ENCODE peak calls at places on chromosomes 5 and 9, in nine cellular contexts. One of them, this sample, is unnamed.

GRCh38 chr9:2138646-2139045 is 123.5 kb downstream of the SMARCA2 start:
- DNase-seq in astrocyte: no peak
- DNase-seq in heart right ventricle: no peak
- DNase-seq in heart left ventricle: no peak
- DNase-seq in H1: no peak
- DNase-seq in uterus: no peak
- DNase-seq in gastrocnemius medialis: no peak
- DNase-seq in stomach: no peak
- DNase-seq in adipocyte: no peak
- DNase-seq in this sample: no peak

GRCh38 chr9:117917873-117918272 is 213.7 kb downstream of the TLR4 start:
- DNase-seq in astrocyte: no peak
- DNase-seq in heart right ventricle: no peak
- DNase-seq in heart left ventricle: no peak
- DNase-seq in H1: no peak
- DNase-seq in uterus: no peak
- DNase-seq in gastrocnemius medialis: no peak
- DNase-seq in stomach: no peak
- DNase-seq in adipocyte: no peak
- DNase-seq in this sample: no peak

GRCh38 chr5:39714036-39714698 is 289.4 kb upstream of the DAB2 start:
- DNase-seq in astrocyte: peak; percentile 30
- DNase-seq in heart right ventricle: peak; percentile 7
- DNase-seq in heart left ventricle: peak; percentile 14
- DNase-seq in H1: no peak
- DNase-seq in uterus: no peak
- DNase-seq in gastrocnemius medialis: peak; percentile 18
- DNase-seq in stomach: peak; percentile 52
- DNase-seq in adipocyte: peak; percentile 85
- DNase-seq in this sample: peak; percentile 9

GRCh38 chr9:38682713-38683112 is 37.2 kb downstream of the FAM240B start:
- DNase-seq in astrocyte: peak; percentile 93
- DNase-seq in heart right ventricle: no peak
- DNase-seq in heart left ventricle: no peak
- DNase-seq in H1: no peak
- DNase-seq in uterus: no peak
- DNase-seq in gastrocnemius medialis: no peak
- DNase-seq in stomach: no peak
- DNase-seq in adipocyte: peak; percentile 93
- DNase-seq in this sample: no peak

GRCh38 chr5:168131519-168131918 is 159.9 kb upstream of the WWC1 start:
- DNase-seq in astrocyte: no peak
- DNase-seq in heart right ventricle: no peak
- DNase-seq in heart left ventricle: no peak
- DNase-seq in H1: no peak
- DNase-seq in uterus: no peak
- DNase-seq in gastrocnemius medialis: no peak
- DNase-seq in stomach: no peak
- DNase-seq in adipocyte: no peak
- DNase-seq in this sample: no peak

GRCh38 chr5:177364159-177364962 is 6.6 kb downstream of the RGS14 start:
- DNase-seq in astrocyte: no peak
- DNase-seq in heart right ventricle: no peak
- DNase-seq in heart left ventricle: no peak
- DNase-seq in H1: no peak
- DNase-seq in uterus: no peak
- DNase-seq in gastrocnemius medialis: no peak
- DNase-seq in stomach: no peak
- DNase-seq in adipocyte: no peak
- DNase-seq in this sample: no peak

GRCh38 chr9:134781895-134782294 is 98.7 kb upstream of the FCN2 start:
- DNase-seq in astrocyte: no peak
- DNase-seq in heart right ventricle: no peak
- DNase-seq in heart left ventricle: no peak
- DNase-seq in H1: peak; percentile 75
- DNase-seq in uterus: no peak
- DNase-seq in gastrocnemius medialis: no peak
- DNase-seq in stomach: no peak
- DNase-seq in adipocyte: no peak
- DNase-seq in this sample: no peak

GRCh38 chr5:73301208-73302088 is 128.5 kb downstream of the TMEM174 start:
- DNase-seq in astrocyte: no peak
- DNase-seq in heart right ventricle: no peak
- DNase-seq in heart left ventricle: no peak
- DNase-seq in H1: peak; percentile 58
- DNase-seq in uterus: no peak
- DNase-seq in gastrocnemius medialis: no peak
- DNase-seq in stomach: no peak
- DNase-seq in adipocyte: no peak
- DNase-seq in this sample: no peak

GRCh38 chr5:123549256-123549904 is 37.4 kb downstream of the CSNK1G3 start:
- DNase-seq in astrocyte: no peak
- DNase-seq in heart right ventricle: no peak
- DNase-seq in heart left ventricle: no peak
- DNase-seq in H1: no peak
- DNase-seq in uterus: no peak
- DNase-seq in gastrocnemius medialis: no peak
- DNase-seq in stomach: no peak
- DNase-seq in adipocyte: no peak
- DNase-seq in this sample: peak; percentile 47

GRCh38 chr5:174843263-174844250 is 119.2 kb downstream of the MSX2 start:
- DNase-seq in astrocyte: peak; percentile 13
- DNase-seq in heart right ventricle: peak; percentile 18
- DNase-seq in heart left ventricle: peak; percentile 30
- DNase-seq in H1: no peak
- DNase-seq in uterus: no peak
- DNase-seq in gastrocnemius medialis: no peak
- DNase-seq in stomach: no peak
- DNase-seq in adipocyte: peak; percentile 54
- DNase-seq in this sample: no peak

GRCh38 chr5:157657516-157657915 is 5.3 kb upstream of the SOX30 start:
- DNase-seq in astrocyte: no peak
- DNase-seq in heart right ventricle: no peak
- DNase-seq in heart left ventricle: no peak
- DNase-seq in H1: no peak
- DNase-seq in uterus: no peak
- DNase-seq in gastrocnemius medialis: no peak
- DNase-seq in stomach: no peak
- DNase-seq in adipocyte: no peak
- DNase-seq in this sample: no peak

GRCh38 chr5:157665467-157666085 is 5.8 kb upstream of the C5orf52 start:
- DNase-seq in astrocyte: peak; percentile 80
- DNase-seq in heart right ventricle: no peak
- DNase-seq in heart left ventricle: no peak
- DNase-seq in H1: no peak
- DNase-seq in uterus: no peak
- DNase-seq in gastrocnemius medialis: no peak
- DNase-seq in stomach: no peak
- DNase-seq in adipocyte: peak; percentile 78
- DNase-seq in this sample: no peak

GRCh38 chr5:157659886-157660660 is 7.8 kb upstream of the SOX30 start:
- DNase-seq in astrocyte: no peak
- DNase-seq in heart right ventricle: no peak
- DNase-seq in heart left ventricle: no peak
- DNase-seq in H1: no peak
- DNase-seq in uterus: no peak
- DNase-seq in gastrocnemius medialis: no peak
- DNase-seq in stomach: no peak
- DNase-seq in adipocyte: no peak
- DNase-seq in this sample: no peak
- H3K9me3 ChIP-seq in astrocyte: no peaks in the 10 kb centered on the region
- H3K9me3 ChIP-seq in heart right ventricle: no peaks in the 10 kb centered on the region
- H3K9me3 ChIP-seq in heart left ventricle: peaks cover 24% of the 10 kb centered on the region
- H3K9me3 ChIP-seq in H1: peaks cover 8% of the 10 kb centered on the region
- H3K9me3 ChIP-seq in uterus: no peaks in the 10 kb centered on the region
- H3K9me3 ChIP-seq in gastrocnemius medialis: no peaks in the 10 kb centered on the region
- H3K9me3 ChIP-seq in stomach: peaks cover 23% of the 10 kb centered on the region
- H3K9me3 ChIP-seq in adipocyte: peaks cover 26% of the 10 kb centered on the region
- H3K9me3 ChIP-seq in this sample: no peaks in the 10 kb centered on the region

GRCh38 chr9:137943655-137944054 is 66.1 kb downstream of the CACNA1B start:
- DNase-seq in astrocyte: no peak
- DNase-seq in heart right ventricle: no peak
- DNase-seq in heart left ventricle: no peak
- DNase-seq in H1: no peak
- DNase-seq in uterus: no peak
- DNase-seq in gastrocnemius medialis: no peak
- DNase-seq in stomach: no peak
- DNase-seq in adipocyte: no peak
- DNase-seq in this sample: no peak
- H3K9me3 ChIP-seq in astrocyte: peaks cover 11% of the 10 kb centered on the region
- H3K9me3 ChIP-seq in heart right ventricle: peaks cover 5% of the 10 kb centered on the region
- H3K9me3 ChIP-seq in heart left ventricle: peaks cover 35% of the 10 kb centered on the region
- H3K9me3 ChIP-seq in H1: peaks cover 58% of the 10 kb centered on the region
- H3K9me3 ChIP-seq in uterus: no peaks in the 10 kb centered on the region
- H3K9me3 ChIP-seq in gastrocnemius medialis: no peaks in the 10 kb centered on the region
- H3K9me3 ChIP-seq in stomach: peaks cover 48% of the 10 kb centered on the region
- H3K9me3 ChIP-seq in adipocyte: peaks cover 27% of the 10 kb centered on the region
- H3K9me3 ChIP-seq in this sample: no peaks in the 10 kb centered on the region

GRCh38 chr5:112217847-112218579 is 201.1 kb downstream of the EPB41L4A start:
- DNase-seq in astrocyte: no peak
- DNase-seq in heart right ventricle: no peak
- DNase-seq in heart left ventricle: no peak
- DNase-seq in H1: no peak
- DNase-seq in uterus: no peak
- DNase-seq in gastrocnemius medialis: no peak
- DNase-seq in stomach: no peak
- DNase-seq in adipocyte: no peak
- DNase-seq in this sample: no peak
- H3K9me3 ChIP-seq in astrocyte: no peaks in the 10 kb centered on the region
- H3K9me3 ChIP-seq in heart right ventricle: no peaks in the 10 kb centered on the region
- H3K9me3 ChIP-seq in heart left ventricle: no peaks in the 10 kb centered on the region
- H3K9me3 ChIP-seq in H1: no peaks in the 10 kb centered on the region
- H3K9me3 ChIP-seq in uterus: no peaks in the 10 kb centered on the region
- H3K9me3 ChIP-seq in gastrocnemius medialis: no peaks in the 10 kb centered on the region
- H3K9me3 ChIP-seq in stomach: no peaks in the 10 kb centered on the region
- H3K9me3 ChIP-seq in adipocyte: no peaks in the 10 kb centered on the region
- H3K9me3 ChIP-seq in this sample: no peaks in the 10 kb centered on the region

GRCh38 chr9:15433661-15434060 is 11.0 kb downstream of the SNAPC3 start:
- DNase-seq in astrocyte: no peak
- DNase-seq in heart right ventricle: no peak
- DNase-seq in heart left ventricle: no peak
- DNase-seq in H1: no peak
- DNase-seq in uterus: no peak
- DNase-seq in gastrocnemius medialis: no peak
- DNase-seq in stomach: no peak
- DNase-seq in adipocyte: no peak
- DNase-seq in this sample: no peak

GRCh38 chr9:15444141-15444540 is 21.5 kb downstream of the SNAPC3 start:
- DNase-seq in astrocyte: no peak
- DNase-seq in heart right ventricle: no peak
- DNase-seq in heart left ventricle: no peak
- DNase-seq in H1: no peak
- DNase-seq in uterus: no peak
- DNase-seq in gastrocnemius medialis: no peak
- DNase-seq in stomach: no peak
- DNase-seq in adipocyte: no peak
- DNase-seq in this sample: no peak

GRCh38 chr9:15438891-15439290 is 16.2 kb downstream of the SNAPC3 start:
- DNase-seq in astrocyte: no peak
- DNase-seq in heart right ventricle: no peak
- DNase-seq in heart left ventricle: no peak
- DNase-seq in H1: no peak
- DNase-seq in uterus: no peak
- DNase-seq in gastrocnemius medialis: no peak
- DNase-seq in stomach: no peak
- DNase-seq in adipocyte: no peak
- DNase-seq in this sample: no peak
- H3K9me3 ChIP-seq in astrocyte: no peaks in the 10 kb centered on the region
- H3K9me3 ChIP-seq in heart right ventricle: no peaks in the 10 kb centered on the region
- H3K9me3 ChIP-seq in heart left ventricle: no peaks in the 10 kb centered on the region
- H3K9me3 ChIP-seq in H1: peaks cover 21% of the 10 kb centered on the region
- H3K9me3 ChIP-seq in uterus: no peaks in the 10 kb centered on the region
- H3K9me3 ChIP-seq in gastrocnemius medialis: no peaks in the 10 kb centered on the region
- H3K9me3 ChIP-seq in stomach: no peaks in the 10 kb centered on the region
- H3K9me3 ChIP-seq in adipocyte: no peaks in the 10 kb centered on the region
- H3K9me3 ChIP-seq in this sample: no peaks in the 10 kb centered on the region

DNA sequence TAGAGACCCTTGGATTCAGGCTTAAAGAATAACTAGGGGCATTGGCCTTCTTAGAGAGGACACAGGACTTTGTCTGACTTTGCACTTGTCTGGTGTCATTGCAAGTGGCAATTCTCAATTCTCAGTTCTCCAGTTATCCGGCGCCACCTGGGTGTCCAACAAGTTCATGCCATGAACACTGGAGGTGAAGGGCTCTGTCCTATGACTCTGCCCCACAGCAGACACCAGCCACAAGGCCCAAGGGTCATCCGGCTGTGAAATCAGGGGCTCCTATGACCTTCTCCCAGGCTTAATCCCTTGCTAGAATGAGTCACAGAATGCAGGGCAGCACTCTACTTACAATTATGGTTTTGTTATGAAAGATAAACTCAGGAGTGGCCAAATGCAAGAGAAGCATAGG is 391.9 kb downstream of the GADD45G start:
- DNase-seq in astrocyte: no peak
- DNase-seq in heart right ventricle: no peak
- DNase-seq in heart left ventricle: no peak
- DNase-seq in H1: no peak
- DNase-seq in uterus: no peak
- DNase-seq in gastrocnemius medialis: no peak
- DNase-seq in stomach: peak; percentile 36
- DNase-seq in adipocyte: no peak
- DNase-seq in this sample: no peak
- H3K9me3 ChIP-seq in astrocyte: no peaks in the 10 kb centered on the region
- H3K9me3 ChIP-seq in heart right ventricle: no peaks in the 10 kb centered on the region
- H3K9me3 ChIP-seq in heart left ventricle: no peaks in the 10 kb centered on the region
- H3K9me3 ChIP-seq in H1: no peaks in the 10 kb centered on the region
- H3K9me3 ChIP-seq in uterus: no peaks in the 10 kb centered on the region
- H3K9me3 ChIP-seq in gastrocnemius medialis: no peaks in the 10 kb centered on the region
- H3K9me3 ChIP-seq in stomach: no peaks in the 10 kb centered on the region
- H3K9me3 ChIP-seq in adipocyte: peaks cover 6% of the 10 kb centered on the region
- H3K9me3 ChIP-seq in this sample: no peaks in the 10 kb centered on the region

GRCh38 chr5:141342773-141343172 is 856 bp upstream of the PCDHGA3 start:
- DNase-seq in astrocyte: no peak
- DNase-seq in heart right ventricle: no peak
- DNase-seq in heart left ventricle: no peak
- DNase-seq in H1: no peak
- DNase-seq in uterus: no peak
- DNase-seq in gastrocnemius medialis: no peak
- DNase-seq in stomach: no peak
- DNase-seq in adipocyte: no peak
- DNase-seq in this sample: no peak
- H3K9me3 ChIP-seq in astrocyte: peaks cover 36% of the 10 kb centered on the region
- H3K9me3 ChIP-seq in heart right ventricle: no peaks in the 10 kb centered on the region
- H3K9me3 ChIP-seq in heart left ventricle: peaks cover 70% of the 10 kb centered on the region
- H3K9me3 ChIP-seq in H1: peaks cover 46% of the 10 kb centered on the region
- H3K9me3 ChIP-seq in uterus: peaks cover 61% of the 10 kb centered on the region
- H3K9me3 ChIP-seq in gastrocnemius medialis: no peaks in the 10 kb centered on the region
- H3K9me3 ChIP-seq in stomach: peaks cover 100% of the 10 kb centered on the region
- H3K9me3 ChIP-seq in adipocyte: peaks cover 53% of the 10 kb centered on the region
- H3K9me3 ChIP-seq in this sample: peaks cover 25% of the 10 kb centered on the region

This sample was measured in T-helper 17 cell.